ENCODE peak calls at places on chromosomes 16 and 17, in five cellular contexts. O is T47D, C is OCI-LY7, H is SK-MEL-5, L is mammary epithelial cell. D is an unnamed sample.

GRCh38 chr17:44464037-44464436 is 39.2 kb downstream of the GPATCH8 start:
- DNase-seq in O (no peak), C (no peak), H (no peak), L (peak; percentile 24), D (no peak)

GRCh38 chr16:4666537-4667202 is 26.7 kb upstream of the NUDT16L1 start:
- DNase-seq in O (no peak), C (no peak), H (no peak), L (no peak), D (no peak)

GRCh38 chr17:58381124-58381838 is 29.3 kb upstream of the SUPT4H1 start:
- DNase-seq in O (no peak), C (no peak), H (peak; percentile 29), L (no peak), D (no peak)

GRCh38 chr16:71352466-71352865 is 6.1 kb upstream of the CALB2 start:
- DNase-seq in O (no peak), C (no peak), H (no peak), L (no peak), D (no peak)

GRCh38 chr16:88534731-88535141 is 35.5 kb upstream of the ZC3H18 start:
- DNase-seq in O (peak; percentile 88), C (peak; percentile 41), H (no peak), L (no peak), D (peak; percentile 16)

GRCh38 chr17:79179334-79179733 is 104.7 kb downstream of the ENGASE start:
- DNase-seq in O (no peak), C (no peak), H (no peak), L (no peak), D (no peak)

GRCh38 chr17:67376509-67376891 is 581 bp upstream of the PITPNC1 start:
- DNase-seq in O (no peak), C (peak; percentile 47), H (no peak), L (no peak), D (no peak)

GRCh38 chr16:86466695-86467406 is 43.5 kb upstream of the FOXF1 start:
- DNase-seq in O (no peak), C (no peak), H (no peak), L (no peak), D (no peak)

GRCh38 chr16:79318137-79318899 is 282.2 kb downstream of the MAF start:
- DNase-seq in O (no peak), C (no peak), H (no peak), L (no peak), D (no peak)

GRCh38 chr16:87531418-87531817 is 38.6 kb upstream of the ZCCHC14 start:
- DNase-seq in O (no peak), C (no peak), H (no peak), L (no peak), D (no peak)

GRCh38 chr17:78185981-78186688 is 717 bp downstream of the TK1 start:
- DNase-seq in O (no peak), C (peak; percentile 53), H (peak; percentile 47), L (peak; percentile 41), D (peak; percentile 62)

GRCh38 chr17:64357191-64357981 is 33.3 kb downstream of the PECAM1 start:
- DNase-seq in O (no peak), C (no peak), H (peak; percentile 55), L (peak; percentile 74), D (no peak)

GRCh38 chr16:69396187-69397061 is 10.6 kb upstream of the TERF2 start:
- DNase-seq in O (no peak), C (peak; percentile 85), H (peak; percentile 92), L (peak; percentile 90), D (peak; percentile 67)

D was measured in RCC 7860.